ENCODE peak calls at places on chromosomes 7 and 10, in nine cellular contexts. F is mesothelial cell of epicardium, L is HFFc6, K is PC-9, O is RWPE2, Q is glutamatergic neuron, B is HCT116, I is dorsolateral prefrontal cortex, J is progenitor cell of endocrine pancreas. G is an unnamed sample.

GRCh38 chr7:63925626-63926460 is 72.8 kb upstream of the ZNF722 start:
- DNase-seq in F (no peak), L (no peak), K (peak), O (no peak), Q (no peak), B (no peak), I (peak), J (no peak), G (no peak)

GRCh38 chr7:76231583-76231982 is 29.9 kb downstream of the SRRM3 start:
- DNase-seq in F (no peak), L (no peak), K (no peak), O (no peak), Q (no peak), B (no peak), I (no peak), J (no peak), G (no peak)

GRCh38 chr10:46216836-46217748 is 69.7 kb upstream of the ANTXRL start:
- DNase-seq in F (no peak), L (no peak), K (no peak), O (peak), Q (no peak), B (no peak), I (no peak), J (no peak), G (no peak)

GRCh38 chr10:33772370-33773331 is 438.2 kb upstream of the NRP1 start:
- DNase-seq in F (no peak), L (no peak), K (no peak), O (no peak), Q (peak), B (no peak), I (peak), J (no peak), G (peak)

GRCh38 chr10:75978213-75978612 is 546.8 kb downstream of the LRMDA start:
- DNase-seq in F (no peak), L (no peak), K (no peak), O (no peak), Q (no peak), B (no peak), I (no peak), J (no peak), G (peak)

GRCh38 chr7:157306836-157307533 is 29.8 kb upstream of the DNAJB6 start:
- DNase-seq in F (no peak), L (no peak), K (no peak), O (no peak), Q (no peak), B (no peak), I (no peak), J (no peak), G (no peak)

GRCh38 chr10:106938448-106939014 is 226.0 kb downstream of the SORCS1 start:
- DNase-seq in F (no peak), L (no peak), K (no peak), O (no peak), Q (no peak), B (no peak), I (no peak), J (no peak), G (no peak)

GRCh38 chr7:142477079-142477651 is 219.3 kb upstream of the PRSS58 start:
- DNase-seq in F (no peak), L (peak), K (no peak), O (no peak), Q (no peak), B (no peak), I (no peak), J (no peak), G (no peak)

GRCh38 chr7:128032605-128033235 is 1.5 kb upstream of the LRRC4 start:
- DNase-seq in F (peak), L (no peak), K (no peak), O (no peak), Q (peak), B (no peak), I (no peak), J (peak), G (no peak)

GRCh38 chr7:28626629-28627262 is 214.4 kb downstream of the CREB5 start:
- DNase-seq in F (peak), L (peak), K (no peak), O (no peak), Q (peak), B (peak), I (no peak), J (peak), G (peak)

GRCh38 chr7:107943018-107943417 is 52.0 kb downstream of the DLD start:
- DNase-seq in F (no peak), L (no peak), K (no peak), O (no peak), Q (no peak), B (no peak), I (no peak), J (no peak), G (no peak)

GRCh38 chr10:10149899-10150298 is 867.8 kb upstream of the CELF2 start:
- DNase-seq in F (no peak), L (no peak), K (no peak), O (no peak), Q (no peak), B (no peak), I (no peak), J (no peak), G (no peak)

GRCh38 chr7:118041336-118041878 is 142.6 kb upstream of the LSM8 start:
- DNase-seq in F (peak), L (no peak), K (no peak), O (no peak), Q (no peak), B (no peak), I (no peak), J (no peak), G (peak)

GRCh38 chr7:101125989-101126650 is 784 bp upstream of the SERPINE1 start:
- DNase-seq in F (peak), L (peak), K (peak), O (peak), Q (no peak), B (no peak), I (no peak), J (no peak), G (peak)

GRCh38 chr10:110425684-110426293 is 71.9 kb upstream of the DUSP5 start:
- DNase-seq in F (no peak), L (peak), K (peak), O (no peak), Q (no peak), B (no peak), I (no peak), J (no peak), G (no peak)

GRCh38 chr10:77049896-77050295 is 587.7 kb downstream of the KCNMA1 start:
- DNase-seq in F (no peak), L (peak), K (no peak), O (no peak), Q (no peak), B (no peak), I (no peak), J (no peak), G (peak)

GRCh38 chr10:12077580-12078180 is 8.9 kb downstream of the DHTKD1 start:
- DNase-seq in F (no peak), L (no peak), K (no peak), O (no peak), Q (no peak), B (no peak), I (no peak), J (no peak), G (no peak)

GRCh38 chr10:1183033-1183396 is 126.8 kb downstream of the WDR37 start:
- DNase-seq in F (no peak), L (no peak), K (no peak), O (no peak), Q (peak), B (no peak), I (no peak), J (no peak), G (no peak)

GRCh38 chr7:74503061-74503460 is 49.4 kb downstream of the GTF2IRD1 start:
- DNase-seq in F (no peak), L (no peak), K (no peak), O (no peak), Q (no peak), B (no peak), I (no peak), J (no peak), G (no peak)

GRCh38 chr7:115088938-115089337 is 167.0 kb downstream of the MDFIC start:
- DNase-seq in F (no peak), L (no peak), K (no peak), O (no peak), Q (no peak), B (no peak), I (no peak), J (no peak), G (no peak)

GRCh38 chr10:29699621-29700020 is 64.8 kb upstream of the SVIL start:
- DNase-seq in F (no peak), L (no peak), K (no peak), O (no peak), Q (no peak), B (no peak), I (no peak), J (no peak), G (no peak)

GRCh38 chr7:3754488-3755365 is 453.7 kb downstream of the SDK1 start:
- DNase-seq in F (no peak), L (no peak), K (no peak), O (no peak), Q (no peak), B (no peak), I (peak), J (no peak), G (no peak)

GRCh38 chr7:104127204-104127603 is 80.6 kb downstream of the ORC5 start:
- DNase-seq in F (no peak), L (no peak), K (no peak), O (no peak), Q (no peak), B (no peak), I (no peak), J (no peak), G (no peak)

GRCh38 chr7:69517985-69518731 is 80.1 kb upstream of the AUTS2 start:
- DNase-seq in F (no peak), L (no peak), K (no peak), O (no peak), Q (no peak), B (no peak), I (peak), J (no peak), G (no peak)

GRCh38 chr7:28219793-28220192 is 39.2 kb upstream of the JAZF1 start:
- DNase-seq in F (no peak), L (no peak), K (no peak), O (no peak), Q (no peak), B (no peak), I (no peak), J (no peak), G (no peak)

GRCh38 chr10:109934958-109935793 is 11.9 kb upstream of the XPNPEP1 start:
- DNase-seq in F (no peak), L (peak), K (peak), O (no peak), Q (no peak), B (no peak), I (no peak), J (no peak), G (no peak)

GRCh38 chr7:4960363-4960762 is 1.4 kb upstream of the MMD2 start:
- DNase-seq in F (no peak), L (no peak), K (no peak), O (peak), Q (no peak), B (no peak), I (no peak), J (no peak), G (no peak)

GRCh38 chr7:46754135-46754730 is 827.7 kb downstream of the TNS3 start:
- DNase-seq in F (no peak), L (peak), K (no peak), O (no peak), Q (no peak), B (peak), I (no peak), J (no peak), G (peak)

GRCh38 chr7:36021367-36021766 is 131.7 kb upstream of the EEPD1 start:
- DNase-seq in F (no peak), L (no peak), K (no peak), O (no peak), Q (no peak), B (peak), I (no peak), J (no peak), G (no peak)

GRCh38 chr7:41222704-41223103 is 480.2 kb downstream of the INHBA start:
- DNase-seq in F (no peak), L (peak), K (no peak), O (no peak), Q (no peak), B (no peak), I (no peak), J (no peak), G (no peak)

GRCh38 chr7:82020076-82020475 is 250.2 kb upstream of the HGF start:
- DNase-seq in F (no peak), L (no peak), K (no peak), O (no peak), Q (no peak), B (no peak), I (no peak), J (no peak), G (no peak)
- TF ChIP-seq CTCF in F (no peak), L (no peak), K (no peak), O (no peak), Q (no peak), B (no peak), I (no peak), J (no peak), G (no peak)

DNA sequence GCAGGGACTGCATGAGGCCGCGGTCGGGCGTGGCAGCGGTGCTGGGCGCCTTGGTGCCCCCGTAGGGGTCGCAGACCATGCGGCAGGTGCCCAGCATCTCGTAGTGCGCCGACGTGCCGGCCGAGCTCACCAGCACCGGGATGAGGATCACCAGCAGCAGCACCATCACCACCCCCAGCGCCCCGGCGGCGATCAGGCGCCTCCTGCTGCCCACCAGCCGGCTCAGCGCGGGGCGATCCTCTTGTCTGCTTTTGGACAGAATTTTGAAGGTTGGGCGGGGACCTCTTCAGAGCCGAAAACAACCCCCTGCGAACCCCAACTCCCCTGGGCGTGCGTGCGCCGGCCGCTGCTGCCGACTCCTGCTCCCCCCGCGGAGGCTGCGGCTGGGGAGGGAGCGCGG is 779 bp downstream of the C1QL3 start:
- DNase-seq in F (peak), L (no peak), K (no peak), O (no peak), Q (peak), B (no peak), I (peak), J (peak), G (no peak)
- TF ChIP-seq CTCF in F (no peak), L (no peak), K (no peak), O (peak), Q (peak), B (no peak), I (no peak), J (peak), G (peak)

GRCh38 chr10:78605800-78606350 is 462.9 kb upstream of the ZMIZ1 start:
- DNase-seq in F (no peak), L (peak), K (peak), O (no peak), Q (no peak), B (peak), I (no peak), J (no peak), G (peak)
- TF ChIP-seq CTCF in F (no peak), L (peak), K (peak), O (peak), Q (no peak), B (peak), I (no peak), J (no peak), G (peak)

DNA sequence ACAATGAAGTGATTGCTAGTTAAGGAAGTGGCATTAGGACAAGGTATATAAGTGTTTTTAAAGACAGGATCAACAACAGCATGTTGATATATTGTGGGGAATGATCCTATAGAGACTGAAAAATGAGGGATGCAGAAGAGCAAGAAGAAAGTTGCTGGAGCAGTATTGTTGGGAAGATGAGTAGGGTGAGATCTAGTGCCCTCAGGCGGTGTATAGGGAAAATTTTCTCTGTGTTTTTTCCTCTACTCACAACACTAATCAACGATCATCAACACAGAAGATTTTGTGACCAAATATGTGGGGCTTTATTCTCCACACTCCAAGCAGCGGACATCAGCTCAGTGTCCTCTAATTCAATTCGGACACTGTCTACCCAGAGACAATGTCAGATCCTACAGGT is 9.6 kb upstream of the PTTG1IP2 start:
- DNase-seq in F (no peak), L (no peak), K (no peak), O (no peak), Q (no peak), B (no peak), I (no peak), J (no peak), G (no peak)
- TF ChIP-seq CTCF in F (no peak), L (no peak), K (no peak), O (no peak), Q (no peak), B (no peak), I (no peak), J (peak), G (peak)

GRCh38 chr10:127907411-127908105 is 655 bp downstream of the PTPRE start:
- DNase-seq in F (peak), L (no peak), K (peak), O (no peak), Q (peak), B (no peak), I (no peak), J (no peak), G (no peak)
- TF ChIP-seq CTCF in F (no peak), L (no peak), K (no peak), O (no peak), Q (no peak), B (no peak), I (no peak), J (no peak), G (no peak)

GRCh38 chr7:2063562-2064360 is 169.0 kb downstream of the MAD1L1 start:
- DNase-seq in F (no peak), L (no peak), K (no peak), O (no peak), Q (peak), B (no peak), I (no peak), J (no peak), G (peak)
- TF ChIP-seq CTCF in F (peak), L (peak), K (no peak), O (no peak), Q (peak), B (peak), I (no peak), J (no peak), G (no peak)

DNA sequence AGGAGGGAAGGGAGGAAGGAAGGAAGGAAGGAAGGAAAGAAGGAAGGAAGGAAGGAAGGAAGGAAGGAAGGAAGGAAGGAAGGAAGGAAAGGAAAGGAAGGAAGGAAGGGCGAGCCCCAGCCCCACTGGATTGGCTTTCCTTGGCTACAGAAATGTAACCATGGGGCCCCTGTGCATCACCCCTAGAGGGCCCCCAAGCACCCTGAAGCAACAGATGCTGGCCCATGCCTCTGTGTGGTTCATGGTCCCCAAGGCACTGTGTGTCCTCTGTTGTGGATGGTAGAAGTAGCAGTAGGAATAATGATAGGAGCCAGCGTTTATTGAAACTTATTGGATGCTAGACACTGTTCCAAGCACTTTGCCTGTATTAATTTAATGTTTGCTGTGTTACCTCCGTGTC is 116.6 kb upstream of the MACROH2A2 start:
- DNase-seq in F (no peak), L (no peak), K (no peak), O (no peak), Q (no peak), B (no peak), I (peak), J (no peak), G (no peak)
- TF ChIP-seq CTCF in F (no peak), L (peak), K (no peak), O (no peak), Q (no peak), B (peak), I (no peak), J (peak), G (peak)

DNA sequence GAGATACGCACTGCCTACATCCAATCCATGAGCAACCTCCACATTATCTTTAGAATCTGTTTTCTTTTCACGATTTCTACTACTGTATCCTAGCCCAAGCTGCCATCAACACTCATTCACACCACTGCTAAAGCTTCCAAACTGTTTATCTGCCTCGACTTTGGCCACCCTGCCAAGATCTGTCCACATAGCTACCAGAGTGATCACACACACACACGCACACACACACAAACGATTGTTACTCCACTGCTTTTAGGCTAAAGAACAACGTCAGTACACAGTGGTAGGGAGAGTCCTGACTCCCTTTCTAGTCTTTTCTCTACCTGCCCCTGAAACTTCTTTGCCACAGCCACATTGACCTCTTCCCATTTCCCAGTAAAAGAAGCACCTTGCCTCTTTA is 142.0 kb downstream of the CCDC71L start:
- DNase-seq in F (no peak), L (no peak), K (no peak), O (no peak), Q (no peak), B (no peak), I (no peak), J (no peak), G (no peak)
- TF ChIP-seq CTCF in F (no peak), L (no peak), K (no peak), O (no peak), Q (no peak), B (no peak), I (no peak), J (no peak), G (no peak)

GRCh38 chr7:8443871-8444756 is 10.7 kb downstream of the NXPH1 start:
- DNase-seq in F (no peak), L (no peak), K (no peak), O (peak), Q (peak), B (no peak), I (no peak), J (no peak), G (no peak)
- TF ChIP-seq CTCF in F (no peak), L (no peak), K (no peak), O (peak), Q (peak), B (peak), I (no peak), J (peak), G (peak)